ENCODE peak calls at places on chromosomes 7 and 10, in nine cellular contexts. F is AG09309; R is activated CD8-positive, alpha-beta memory T cell treated with anti-CD3 and anti-CD28 coated beads for 1 hour; Q is SJSA1; Y is hypothalamus; C is NCI-H2081 treated with DMSO at 0.1 percent for 48 hours; E is islet precursor cell; P is GM12892; N is AG08396. J is an unnamed sample.

GRCh38 chr7:93981480-93981874 is 22.7 kb downstream of the BET1 start:
- DNase-seq in F (no peak), R (no peak), Q (no peak), Y (no peak), C (no peak), E (no peak), P (no peak), N (no peak), J (no peak)

GRCh38 chr7:19674266-19674960 is 34.4 kb downstream of the POLR1F start:
- DNase-seq in F (peak), R (no peak), Q (no peak), Y (no peak), C (no peak), E (no peak), P (no peak), N (no peak), J (no peak)

GRCh38 chr10:1360011-1360580 is 303.9 kb downstream of the WDR37 start:
- DNase-seq in F (no peak), R (no peak), Q (no peak), Y (no peak), C (no peak), E (peak), P (no peak), N (no peak), J (no peak)

GRCh38 chr10:117221156-117221711 is 19.7 kb upstream of the SLC18A2 start:
- DNase-seq in F (no peak), R (no peak), Q (peak), Y (no peak), C (no peak), E (peak), P (no peak), N (no peak), J (no peak)

GRCh38 chr10:86188326-86188725 is 178.3 kb downstream of the GRID1 start:
- DNase-seq in F (no peak), R (no peak), Q (no peak), Y (peak), C (no peak), E (no peak), P (no peak), N (no peak), J (no peak)

GRCh38 chr10:96225119-96225518 is 46.2 kb downstream of the BLNK start:
- DNase-seq in F (no peak), R (no peak), Q (no peak), Y (no peak), C (no peak), E (peak), P (no peak), N (no peak), J (no peak)

GRCh38 chr7:16668049-16668858 is 22.3 kb downstream of the BZW2 start:
- DNase-seq in F (peak), R (no peak), Q (peak), Y (no peak), C (no peak), E (peak), P (no peak), N (peak), J (peak)

GRCh38 chr7:234041-234711 is 41.8 kb downstream of the FAM20C start:
- DNase-seq in F (no peak), R (no peak), Q (no peak), Y (no peak), C (no peak), E (no peak), P (no peak), N (peak), J (peak)

GRCh38 chr7:140061607-140061930 is 1.2 kb downstream of the PARP12 start:
- DNase-seq in F (no peak), R (no peak), Q (peak), Y (no peak), C (no peak), E (no peak), P (no peak), N (no peak), J (no peak)

GRCh38 chr10:22320591-22321155 is at the start of gene BMI1:
- DNase-seq in F (no peak), R (no peak), Q (no peak), Y (peak), C (no peak), E (peak), P (no peak), N (peak), J (peak)

GRCh38 chr7:21944616-21945373 is 904 bp downstream of the CDCA7L start:
- DNase-seq in F (no peak), R (peak), Q (peak), Y (no peak), C (no peak), E (peak), P (no peak), N (no peak), J (no peak)

GRCh38 chr10:36236931-36237330 is 594.8 kb upstream of the FZD8 start:
- DNase-seq in F (no peak), R (no peak), Q (no peak), Y (no peak), C (no peak), E (no peak), P (no peak), N (no peak), J (no peak)

GRCh38 chr7:70940597-70940996 is 191.3 kb upstream of the GALNT17 start:
- DNase-seq in F (no peak), R (no peak), Q (no peak), Y (no peak), C (no peak), E (peak), P (no peak), N (no peak), J (no peak)

GRCh38 chr10:23702977-23703414 is 264.1 kb downstream of the OTUD1 start:
- DNase-seq in F (peak), R (peak), Q (peak), Y (no peak), C (peak), E (peak), P (peak), N (peak), J (peak)

GRCh38 chr10:115335366-115335765 is 242.2 kb downstream of the ATRNL1 start:
- DNase-seq in F (no peak), R (no peak), Q (no peak), Y (no peak), C (no peak), E (no peak), P (no peak), N (no peak), J (no peak)

GRCh38 chr7:87151701-87152111 is 547 bp upstream of the DMTF1 start:
- DNase-seq in F (no peak), R (no peak), Q (no peak), Y (no peak), C (no peak), E (no peak), P (no peak), N (no peak), J (no peak)

GRCh38 chr10:77522268-77522809 is 115.3 kb downstream of the KCNMA1 start:
- DNase-seq in F (no peak), R (no peak), Q (no peak), Y (no peak), C (no peak), E (no peak), P (no peak), N (no peak), J (no peak)

GRCh38 chr7:778968-779451 is 51.9 kb upstream of the PRKAR1B start:
- DNase-seq in F (no peak), R (no peak), Q (no peak), Y (no peak), C (peak), E (no peak), P (no peak), N (no peak), J (no peak)

GRCh38 chr7:29987821-29988317 is 1.7 kb downstream of the SCRN1 start:
- DNase-seq in F (peak), R (no peak), Q (peak), Y (no peak), C (no peak), E (peak), P (no peak), N (peak), J (no peak)